ENCODE peak calls at places on chromosome 11, in eight cellular contexts. M, Z, U, A, J, K, R and F are unnamed samples.
A peak's percentile ranks its signal among the peaks of the same experiment; 100 is the strongest.

GRCh38 chr11:70471254-70471653 is 72.9 kb downstream of the CTTN start:
- DNase-seq in M (no peak), Z (peak; percentile 48), U (no peak), A (no peak), J (peak; percentile 23), K (no peak), R (no peak), F (no peak)

GRCh38 chr11:102269927-102270326 is 47.4 kb upstream of the BIRC3 start:
- DNase-seq in M (no peak), Z (peak; percentile 74), U (no peak), A (no peak), J (no peak), K (no peak), R (no peak), F (no peak)

GRCh38 chr11:59801981-59802638 is 8.5 kb downstream of the MRPL16 start:
- DNase-seq in M (no peak), Z (no peak), U (no peak), A (no peak), J (no peak), K (no peak), R (no peak), F (no peak)

GRCh38 chr11:104852811-104853210 is 45.4 kb downstream of the CASP12 start:
- DNase-seq in M (no peak), Z (no peak), U (no peak), A (no peak), J (no peak), K (no peak), R (no peak), F (no peak)

GRCh38 chr11:123753110-123753509 is 1.2 kb downstream of the OR6X1 start:
- DNase-seq in M (no peak), Z (no peak), U (no peak), A (no peak), J (no peak), K (no peak), R (no peak), F (no peak)

GRCh38 chr11:111966678-111967077 is 29.5 kb downstream of the DIXDC1 start:
- DNase-seq in M (no peak), Z (no peak), U (no peak), A (no peak), J (no peak), K (no peak), R (no peak), F (no peak)

GRCh38 chr11:83007477-83007876 is 64.2 kb downstream of the RAB30 start:
- DNase-seq in M (no peak), Z (no peak), U (no peak), A (no peak), J (no peak), K (no peak), R (no peak), F (no peak)

GRCh38 chr11:11985016-11985715 is 23.3 kb downstream of the DKK3 start:
- DNase-seq in M (no peak), Z (no peak), U (no peak), A (peak; percentile 35), J (no peak), K (no peak), R (no peak), F (no peak)

GRCh38 chr11:130817608-130817944 is 98.7 kb downstream of the SNX19 start:
- DNase-seq in M (no peak), Z (no peak), U (no peak), A (no peak), J (no peak), K (no peak), R (no peak), F (no peak)

GRCh38 chr11:30730011-30730410 is 143.9 kb upstream of the MPPED2 start:
- DNase-seq in M (no peak), Z (no peak), U (no peak), A (no peak), J (no peak), K (no peak), R (no peak), F (no peak)

GRCh38 chr11:11444027-11444799 is 91.2 kb upstream of the CSNK2A3 start:
- DNase-seq in M (no peak), Z (peak; percentile 26), U (no peak), A (no peak), J (no peak), K (no peak), R (no peak), F (no peak)

GRCh38 chr11:88292156-88292844 is 45.2 kb downstream of the CTSC start:
- DNase-seq in M (no peak), Z (peak; percentile 20), U (no peak), A (peak; percentile 84), J (peak; percentile 2), K (no peak), R (no peak), F (no peak)

GRCh38 chr11:612201-612960 is 3.4 kb downstream of the IRF7 start:
- DNase-seq in M (peak; percentile 73), Z (no peak), U (no peak), A (peak; percentile 91), J (peak; percentile 16), K (no peak), R (no peak), F (no peak)

GRCh38 chr11:76257040-76257730 is 50.9 kb upstream of the WNT11 start:
- DNase-seq in M (no peak), Z (no peak), U (no peak), A (no peak), J (no peak), K (no peak), R (no peak), F (no peak)

GRCh38 chr11:118791961-118792578 is 1.1 kb upstream of the DDX6 start:
- DNase-seq in M (peak; percentile 85), Z (peak; percentile 16), U (no peak), A (peak; percentile 63), J (no peak), K (no peak), R (peak; percentile 22), F (peak; percentile 10)

GRCh38 chr11:64251986-64252837 is 882 bp downstream of the PLCB3 start:
- DNase-seq in M (no peak), Z (no peak), U (peak; percentile 63), A (no peak), J (no peak), K (no peak), R (no peak), F (no peak)

GRCh38 chr11:19365743-19366410 is 125.1 kb upstream of the E2F8 start:
- DNase-seq in M (no peak), Z (no peak), U (no peak), A (no peak), J (no peak), K (no peak), R (no peak), F (no peak)
- H3K27ac ChIP-seq in M (peak overlapping the region; percentile 57), Z (no peak overlapping the region), U (no peak overlapping the region), A (no peak overlapping the region), J (no peak overlapping the region), K (no peak overlapping the region), R (no peak overlapping the region), F (no peak overlapping the region)

DNA sequence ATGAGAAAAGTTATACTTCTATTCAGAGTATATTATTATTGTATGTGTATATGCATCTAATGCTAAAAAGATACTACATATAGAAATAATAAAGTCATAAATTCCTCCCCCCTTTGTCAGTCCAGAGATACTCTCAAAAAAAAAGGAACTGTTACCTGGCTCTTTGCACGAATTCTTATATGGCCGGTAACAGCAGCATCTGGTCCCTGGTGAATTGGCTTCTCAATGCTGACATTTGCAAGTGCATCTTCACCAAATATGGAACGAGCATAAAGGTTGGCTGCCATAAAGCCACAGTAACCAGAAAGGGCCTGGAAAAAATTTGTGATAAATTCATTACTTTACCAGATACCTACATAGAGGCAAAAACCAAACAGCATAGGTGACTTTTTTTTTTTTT is 41.2 kb downstream of the COPB1 start:
- DNase-seq in M (no peak), Z (no peak), U (no peak), A (no peak), J (no peak), K (no peak), R (no peak), F (no peak)
- H3K27ac ChIP-seq in M (no peak overlapping the region), Z (no peak overlapping the region), U (no peak overlapping the region), A (no peak overlapping the region), J (no peak overlapping the region), K (no peak overlapping the region), R (no peak overlapping the region), F (no peak overlapping the region)

GRCh38 chr11:62546937-62547625 is 475 bp upstream of the AHNAK start:
- DNase-seq in M (peak; percentile 80), Z (peak; percentile 56), U (peak; percentile 39), A (no peak), J (no peak), K (no peak), R (no peak), F (no peak)

GRCh38 chr11:62547691-62548281 is 1.2 kb upstream of the AHNAK start:
- DNase-seq in M (no peak), Z (peak; percentile 89), U (peak; percentile 62), A (peak; percentile 92), J (no peak), K (no peak), R (no peak), F (no peak)

GRCh38 chr11:62546244-62546936 is at the start of gene AHNAK:
- DNase-seq in M (peak; percentile 93), Z (peak; percentile 62), U (peak; percentile 91), A (peak; percentile 90), J (no peak), K (peak; percentile 49), R (peak; percentile 57), F (peak; percentile 57)

GRCh38 chr11:62545437-62546243 is 966 bp downstream of the AHNAK start:
- DNase-seq in M (peak; percentile 97), Z (peak; percentile 96), U (peak; percentile 97), A (peak; percentile 90), J (peak; percentile 75), K (peak; percentile 70), R (peak; percentile 40), F (no peak)

DNA sequence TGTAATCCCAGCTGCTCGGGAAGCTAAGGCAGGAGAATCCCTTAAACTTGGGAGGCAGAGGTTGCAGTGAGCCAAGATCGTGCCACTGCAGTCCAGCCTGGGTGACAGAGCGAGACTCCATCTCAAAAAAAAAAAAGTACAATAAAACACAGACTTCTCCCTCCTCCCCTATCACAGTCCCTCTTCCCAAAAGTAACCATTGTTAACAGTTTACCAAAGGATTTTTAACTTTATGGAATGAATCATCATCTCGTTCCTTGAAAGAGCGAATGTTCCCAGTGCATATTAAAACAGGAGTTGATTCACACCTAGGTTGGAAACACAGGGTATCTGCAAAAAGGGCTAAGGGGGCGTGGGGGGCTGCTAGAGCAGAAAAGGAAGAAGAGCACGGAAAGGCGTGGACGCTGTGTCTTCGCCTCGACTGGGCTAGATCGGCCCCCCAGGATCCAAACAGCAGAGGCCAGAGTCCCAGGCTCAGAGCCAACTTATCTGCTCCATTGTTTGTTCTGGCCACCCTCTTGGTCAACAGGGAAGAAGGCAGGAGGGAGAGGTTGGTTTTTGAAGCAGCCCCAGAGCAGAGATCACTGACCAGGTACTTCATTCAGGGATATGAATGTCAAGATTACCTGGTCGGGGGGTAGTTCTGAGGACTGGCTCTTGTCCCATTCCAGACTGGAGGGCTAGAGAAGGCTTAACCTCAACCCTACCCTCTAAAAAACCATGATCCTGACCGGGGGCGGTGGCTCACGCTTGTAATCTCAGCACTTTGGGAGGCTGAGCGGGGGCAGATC is 2.1 kb upstream of the AHNAK start:
- DNase-seq in M (no peak), Z (no peak), U (no peak), A (peak; percentile 89), J (no peak), K (no peak), R (no peak), F (no peak)
- H3K27ac ChIP-seq in M (peak overlapping the region; percentile 98), Z (peak overlapping the region; percentile 100), U (peak overlapping the region; percentile 99), A (peak overlapping the region; percentile 96), J (peak overlapping the region; percentile 9), K (peak overlapping the region; percentile 96), R (no peak overlapping the region), F (no peak overlapping the region)

DNA sequence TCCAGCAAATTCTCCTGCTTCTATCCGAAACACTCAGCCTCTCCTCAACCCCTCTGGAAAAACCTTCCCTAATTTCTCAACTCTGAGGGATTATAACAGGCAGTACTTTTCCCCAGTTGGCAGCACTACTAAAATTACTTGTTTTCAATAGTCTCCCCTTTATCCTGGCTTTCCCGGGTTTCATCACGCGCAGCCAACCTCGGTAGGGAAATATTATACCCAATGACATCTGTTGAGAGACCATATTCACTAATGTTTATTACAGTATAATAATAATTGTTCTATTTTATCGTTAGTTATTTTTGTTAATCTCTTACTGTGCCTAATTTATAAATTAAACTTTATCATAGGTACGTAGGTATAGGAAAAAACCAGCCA is 330 bp upstream of the POLD3 start:
- DNase-seq in M (no peak), Z (no peak), U (no peak), A (no peak), J (no peak), K (no peak), R (no peak), F (no peak)
- H3K27ac ChIP-seq in M (peak overlapping the region; percentile 89), Z (peak overlapping the region; percentile 86), U (peak overlapping the region; percentile 82), A (peak overlapping the region; percentile 70), J (peak overlapping the region; percentile 63), K (peak overlapping the region; percentile 65), R (no peak overlapping the region), F (no peak overlapping the region)